ENCODE peak calls at places on chromosomes 2 and 18, in five cellular contexts. V is memory B cell; E is body of pancreas; H is left kidney; G is stimulated activated CD8-positive, alpha-beta memory T cell treated with anti-CD3 and anti-CD28 coated beads, Interleukin-4, amount 100 ng/mL, for 1 hour. N is an unnamed sample.

GRCh38 chr2:184824597-184824996 is 226.3 kb downstream of the ZNF804A start:
- DNase-seq in V (no peak), E (no peak), H (no peak), G (no peak), N (no peak)

GRCh38 chr2:120736955-120737801 is 1.5 kb downstream of the GLI2 start:
- DNase-seq in V (no peak), E (no peak), H (peak; percentile 97), G (no peak), N (no peak)

GRCh38 chr2:10410001-10410671 is 38.0 kb downstream of the ODC1 start:
- DNase-seq in V (peak; percentile 63), E (no peak), H (peak; percentile 43), G (no peak), N (no peak)

GRCh38 chr2:239597216-239597615 is 196.4 kb upstream of the HDAC4 start:
- DNase-seq in V (no peak), E (peak; percentile 5), H (no peak), G (no peak), N (no peak)

GRCh38 chr2:168118733-168119518 is 128.5 kb downstream of the STK39 start:
- DNase-seq in V (peak; percentile 55), E (peak; percentile 17), H (peak; percentile 90), G (no peak), N (peak; percentile 85)

GRCh38 chr2:129627437-129627836 is 352.0 kb upstream of the RAB6C start:
- DNase-seq in V (no peak), E (no peak), H (no peak), G (no peak), N (no peak)

GRCh38 chr2:57981369-57981768 is 65.2 kb upstream of the VRK2 start:
- DNase-seq in V (no peak), E (no peak), H (no peak), G (no peak), N (no peak)

GRCh38 chr2:12723741-12724463 is 7.2 kb downstream of the TRIB2 start:
- DNase-seq in V (no peak), E (no peak), H (no peak), G (no peak), N (no peak)

GRCh38 chr18:58321986-58322385 is 278.0 kb downstream of the NEDD4L start:
- DNase-seq in V (peak; percentile 27), E (peak; percentile 84), H (peak; percentile 76), G (no peak), N (peak; percentile 82)

GRCh38 chr2:159290289-159290907 is 3.9 kb upstream of the WDSUB1 start:
- DNase-seq in V (no peak), E (no peak), H (peak; percentile 7), G (no peak), N (no peak)

GRCh38 chr18:42156266-42156665 is 201.2 kb downstream of the PIK3C3 start:
- DNase-seq in V (no peak), E (no peak), H (no peak), G (no peak), N (no peak)

GRCh38 chr2:136327162-136327852 is 209.4 kb upstream of the CXCR4 start:
- DNase-seq in V (no peak), E (no peak), H (no peak), G (peak; percentile 59), N (no peak)

GRCh38 chr18:31649894-31650719 is 34.3 kb downstream of the B4GALT6 start:
- DNase-seq in V (no peak), E (no peak), H (no peak), G (no peak), N (no peak)

GRCh38 chr2:16257001-16257724 is 316.8 kb downstream of the MYCN start:
- DNase-seq in V (no peak), E (no peak), H (no peak), G (no peak), N (no peak)

GRCh38 chr2:107936427-107937359 is 49.6 kb upstream of the SLC5A7 start:
- DNase-seq in V (no peak), E (no peak), H (peak; percentile 53), G (no peak), N (no peak)

GRCh38 chr18:910247-910646 is 5.6 kb downstream of the ADCYAP1 start:
- DNase-seq in V (no peak), E (no peak), H (no peak), G (no peak), N (no peak)

GRCh38 chr2:152200562-152201465 is 25.3 kb upstream of the STAM2 start:
- DNase-seq in V (no peak), E (peak; percentile 93), H (peak; percentile 10), G (no peak), N (no peak)

N was measured in hippocampal formation.